ENCODE peak calls at places on chromosome 4, in six cellular contexts. R, K, N, M, G and Y are unnamed samples.

GRCh38 chr4:151573945-151574344 is 165.0 kb downstream of the FHIP1A start:
- DNase-seq in R (no peak), K (no peak), N (no peak), M (no peak), G (no peak), Y (no peak)

GRCh38 chr4:76296421-76296820 is 10.1 kb upstream of the STBD1 start:
- DNase-seq in R (no peak), K (no peak), N (no peak), M (no peak), G (no peak), Y (no peak)

GRCh38 chr4:60865238-60865637 is 334.9 kb upstream of the ADGRL3 start:
- DNase-seq in R (no peak), K (no peak), N (no peak), M (no peak), G (no peak), Y (no peak)

GRCh38 chr4:19675172-19675811 is 576.4 kb upstream of the SLIT2 start:
- DNase-seq in R (no peak), K (no peak), N (no peak), M (no peak), G (no peak), Y (no peak)

GRCh38 chr4:39259571-39260330 is 77.4 kb downstream of the WDR19 start:
- DNase-seq in R (no peak), K (no peak), N (no peak), M (no peak), G (no peak), Y (no peak)

GRCh38 chr4:42398448-42399355 is 1.4 kb downstream of the SHISA3 start:
- DNase-seq in R (no peak), K (no peak), N (no peak), M (no peak), G (no peak), Y (no peak)

GRCh38 chr4:150242820-150243458 is 164.7 kb downstream of the DCLK2 start:
- DNase-seq in R (peak; percentile 12), K (peak; percentile 68), N (no peak), M (no peak), G (no peak), Y (peak; percentile 28)

GRCh38 chr4:136463941-136464340 is 1068.4 kb downstream of the PCDH18 start:
- DNase-seq in R (no peak), K (no peak), N (no peak), M (no peak), G (no peak), Y (no peak)

GRCh38 chr4:89598602-89599001 is 238.4 kb downstream of the SNCA start:
- DNase-seq in R (peak; percentile 26), K (no peak), N (no peak), M (peak; percentile 15), G (no peak), Y (no peak)

GRCh38 chr4:20506827-20507226 is 193.4 kb upstream of the PACRGL start:
- DNase-seq in R (no peak), K (no peak), N (no peak), M (no peak), G (no peak), Y (no peak)

GRCh38 chr4:139655116-139655515 is 10.5 kb upstream of the MGST2 start:
- DNase-seq in R (no peak), K (no peak), N (no peak), M (peak; percentile 65), G (no peak), Y (no peak)

GRCh38 chr4:165294907-165295306 is 32.6 kb upstream of the MSMO1 start:
- DNase-seq in R (no peak), K (no peak), N (peak; percentile 25), M (no peak), G (no peak), Y (no peak)

GRCh38 chr4:15231265-15232091 is 196.4 kb upstream of the C1QTNF7 start:
- DNase-seq in R (peak; percentile 64), K (peak; percentile 58), N (peak; percentile 16), M (peak; percentile 68), G (no peak), Y (peak; percentile 54)

DNA sequence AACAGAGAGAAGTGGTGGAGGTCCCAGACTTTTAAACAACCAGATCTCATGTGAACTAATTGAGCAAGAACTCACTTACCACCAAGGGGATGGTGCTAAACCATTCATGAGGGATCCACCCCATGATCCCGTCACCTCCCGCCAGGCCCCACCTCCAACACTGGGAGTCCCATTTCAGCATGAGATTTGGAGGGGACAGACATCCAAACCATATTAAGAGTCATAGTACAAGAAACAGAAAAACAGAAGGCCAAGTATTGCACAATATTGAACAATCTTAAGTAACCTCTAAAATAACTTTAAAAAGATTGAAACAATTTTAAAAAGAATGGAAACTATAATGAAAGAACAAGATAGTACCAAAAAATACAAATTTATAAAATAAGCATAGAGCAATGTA is 110.0 kb downstream of the CBR4 start:
- DNase-seq in R (no peak), K (no peak), N (no peak), M (no peak), G (no peak), Y (no peak)
- H3K36me3 ChIP-seq in R (peaks cover 47% of the 10 kb centered on the region), K (no peaks in the 10 kb centered on the region), N (no peaks in the 10 kb centered on the region), M (no peaks in the 10 kb centered on the region), G (peaks cover 18% of the 10 kb centered on the region), Y (peaks cover 65% of the 10 kb centered on the region)

DNA sequence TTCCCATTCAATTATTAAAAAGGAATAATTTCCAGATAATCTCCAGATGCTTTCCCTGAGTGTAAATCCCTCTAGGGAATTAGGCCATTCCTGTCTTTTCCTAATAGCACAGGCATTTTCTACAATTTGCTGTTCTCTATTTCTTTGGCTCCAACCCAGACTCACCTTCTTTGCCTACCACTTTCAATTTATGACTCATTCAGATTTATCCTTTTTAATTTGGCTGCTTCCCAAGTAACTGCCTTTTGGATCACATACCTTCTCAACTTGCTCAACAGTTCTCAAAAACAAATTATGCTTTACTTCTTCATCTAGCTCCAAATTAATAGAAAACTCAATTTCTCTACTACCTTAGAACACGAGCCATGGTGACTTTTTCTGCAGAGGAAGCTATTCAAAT is 1166.3 kb upstream of the PCDH7 start:
- DNase-seq in R (peak; percentile 7), K (no peak), N (no peak), M (no peak), G (no peak), Y (no peak)
- TF ChIP-seq ZNF274 in R (no peak), K (no peak), N (no peak), M (no peak), G (no peak), Y (no peak)

DNA sequence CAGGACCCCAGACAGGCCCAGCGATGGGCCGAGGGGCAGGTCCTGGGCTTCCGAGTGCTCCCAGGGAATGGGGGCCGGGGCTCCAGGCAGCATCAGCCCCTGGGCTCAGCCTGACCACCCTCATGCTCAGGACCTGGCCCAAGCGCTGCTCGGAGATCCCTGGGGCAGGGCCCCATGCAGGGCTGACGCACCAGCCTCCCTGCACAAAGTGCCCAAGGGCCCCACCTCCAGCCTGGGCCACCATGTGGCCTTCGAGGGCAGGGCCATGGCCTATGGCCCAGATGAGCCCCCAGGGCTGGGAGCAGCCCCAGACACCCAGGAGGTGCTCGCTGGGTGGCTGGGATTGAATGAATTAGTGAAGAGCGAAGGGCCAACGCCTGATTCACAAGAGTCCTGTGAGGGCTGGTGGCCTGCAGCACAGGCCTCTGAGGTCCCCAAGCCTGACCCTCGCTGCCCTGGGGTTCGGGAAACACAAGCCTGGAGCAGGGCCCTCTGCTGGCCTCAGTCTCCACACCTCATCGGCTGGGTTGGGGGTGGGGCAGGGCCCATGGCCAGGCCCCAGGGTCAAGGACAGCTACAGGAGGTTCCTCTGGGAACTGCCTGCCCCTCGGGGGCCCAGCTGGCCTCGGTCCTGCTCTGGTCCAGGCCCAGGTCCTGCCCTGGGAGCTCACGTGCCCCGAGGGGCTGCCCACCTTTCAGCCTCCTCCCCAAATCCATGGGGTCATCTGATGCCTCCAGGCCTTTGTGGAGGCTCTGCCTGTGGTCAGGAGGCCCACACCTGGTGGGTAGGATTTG is 13.3 kb upstream of the FGFR3 start:
- DNase-seq in R (no peak), K (no peak), N (no peak), M (peak; percentile 63), G (no peak), Y (no peak)
- H3K4me1 ChIP-seq in R (peaks cover 11% of the 10 kb centered on the region), K (peaks cover 82% of the 10 kb centered on the region), N (no peaks in the 10 kb centered on the region), M (peaks cover 96% of the 10 kb centered on the region), G (peaks cover 27% of the 10 kb centered on the region), Y (peaks cover 53% of the 10 kb centered on the region)

GRCh38 chr4:158875455-158875854 is 106.6 kb downstream of the FNIP2 start:
- DNase-seq in R (no peak), K (no peak), N (no peak), M (no peak), G (no peak), Y (no peak)
- H3K36me3 ChIP-seq in R (no peaks in the 10 kb centered on the region), K (peaks cover 14% of the 10 kb centered on the region), N (no peaks in the 10 kb centered on the region), M (peaks cover 37% of the 10 kb centered on the region), G (no peaks in the 10 kb centered on the region), Y (peaks cover 2% of the 10 kb centered on the region)

GRCh38 chr4:184477201-184477999 is 3.0 kb upstream of the IRF2 start:
- DNase-seq in R (no peak), K (no peak), N (no peak), M (peak; percentile 34), G (no peak), Y (no peak)
- TF ChIP-seq ZNF274 in R (no peak), K (no peak), N (no peak), M (no peak), G (no peak), Y (no peak)

GRCh38 chr4:184427687-184428086 is 46.7 kb downstream of the IRF2 start:
- DNase-seq in R (no peak), K (no peak), N (no peak), M (no peak), G (no peak), Y (no peak)

GRCh38 chr4:184430163-184430562 is 44.2 kb downstream of the IRF2 start:
- DNase-seq in R (no peak), K (no peak), N (no peak), M (no peak), G (no peak), Y (no peak)

GRCh38 chr4:184432127-184432922 is 42.0 kb downstream of the IRF2 start:
- DNase-seq in R (no peak), K (no peak), N (no peak), M (no peak), G (no peak), Y (no peak)

GRCh38 chr4:184427093-184427492 is 47.3 kb downstream of the IRF2 start:
- DNase-seq in R (no peak), K (no peak), N (no peak), M (no peak), G (no peak), Y (no peak)

GRCh38 chr4:184428787-184429186 is 45.6 kb downstream of the IRF2 start:
- DNase-seq in R (no peak), K (no peak), N (no peak), M (no peak), G (no peak), Y (no peak)
- H3K4me1 ChIP-seq in R (no peaks in the 10 kb centered on the region), K (peaks cover 5% of the 10 kb centered on the region), N (no peaks in the 10 kb centered on the region), M (peaks cover 22% of the 10 kb centered on the region), G (peaks cover 5% of the 10 kb centered on the region), Y (peaks cover 8% of the 10 kb centered on the region)